ENCODE peak calls at places on chromosomes 1 and 21, in five cellular contexts. C is amniotic stem cell, T is foreskin melanocyte, Y is progenitor cell of endocrine pancreas, P is left ventricle myocardium inferior. F is an unnamed sample.

GRCh38 chr21:38930838-38931237 is 125.1 kb downstream of the ETS2 start:
- DNase-seq in C (no peak), T (no peak), Y (no peak), P (no peak), F (no peak)

GRCh38 chr21:24420694-24421093 is 1186.6 kb downstream of the MRPL39 start:
- DNase-seq in C (no peak), T (no peak), Y (no peak), P (no peak), F (no peak)

GRCh38 chr1:174800221-174800791 is 199.4 kb upstream of the CACYBP start:
- DNase-seq in C (no peak), T (peak), Y (no peak), P (no peak), F (no peak)

GRCh38 chr1:36183309-36183856 is 27.4 kb downstream of the MAP7D1 start:
- DNase-seq in C (no peak), T (no peak), Y (no peak), P (no peak), F (no peak)

GRCh38 chr1:244782056-244782455 is 53.4 kb upstream of the COX20 start:
- DNase-seq in C (no peak), T (no peak), Y (no peak), P (no peak), F (no peak)

GRCh38 chr1:11337536-11338350 is 64.7 kb downstream of the UBIAD1 start:
- DNase-seq in C (no peak), T (no peak), Y (peak), P (peak), F (no peak)

GRCh38 chr21:9767592-9768375 is 753.6 kb upstream of the TPTE start:
- DNase-seq in C (no peak), T (no peak), Y (no peak), P (no peak), F (no peak)

GRCh38 chr21:46379105-46379504 is 55.1 kb downstream of the PCNT start:
- DNase-seq in C (no peak), T (no peak), Y (no peak), P (no peak), F (no peak)

GRCh38 chr1:165253818-165254254 is 102.7 kb downstream of the LMX1A start:
- DNase-seq in C (no peak), T (no peak), Y (no peak), P (no peak), F (no peak)

GRCh38 chr1:225919906-225920305 is 4.1 kb downstream of the PYCR2 start:
- DNase-seq in C (no peak), T (peak), Y (no peak), P (peak), F (peak)

GRCh38 chr1:112267929-112268328 is 128.1 kb upstream of the CTTNBP2NL start:
- DNase-seq in C (no peak), T (no peak), Y (no peak), P (peak), F (no peak)

GRCh38 chr1:118204648-118205047 is 19.6 kb upstream of the SPAG17 start:
- DNase-seq in C (no peak), T (no peak), Y (no peak), P (no peak), F (no peak)

GRCh38 chr1:67484492-67484891 is 54.3 kb upstream of the SERBP1 start:
- DNase-seq in C (no peak), T (no peak), Y (no peak), P (no peak), F (no peak)

GRCh38 chr1:154970631-154971340 is at the start of gene SHC1:
- DNase-seq in C (peak), T (peak), Y (peak), P (peak), F (peak)

GRCh38 chr1:37471345-37472231 is 2.8 kb upstream of the ZC3H12A start:
- DNase-seq in C (peak), T (peak), Y (no peak), P (peak), F (peak)

GRCh38 chr1:184482113-184482512 is 95.3 kb downstream of the C1orf21 start:
- DNase-seq in C (no peak), T (no peak), Y (no peak), P (peak), F (no peak)

GRCh38 chr1:154714638-154715037 is 106.7 kb upstream of the ADAR start:
- DNase-seq in C (no peak), T (peak), Y (no peak), P (no peak), F (no peak)

GRCh38 chr1:59990470-59990869 is 63.9 kb upstream of the CYP2J2 start:
- DNase-seq in C (no peak), T (no peak), Y (no peak), P (no peak), F (no peak)

GRCh38 chr1:99820546-99820945 is 29.6 kb upstream of the AGL start:
- DNase-seq in C (no peak), T (no peak), Y (no peak), P (no peak), F (no peak)

F was measured in frontal cortex.